ENCODE peak calls at places on chromosomes 1 and 21, in six cellular contexts. One of them, this sample, is unnamed.

GRCh38 chr1:185474440-185475149 is 157.6 kb upstream of the IVNS1ABP start:
- DNase-seq in mammary epithelial cell: no peak
- DNase-seq in mesenchymal stem cell: no peak
- DNase-seq in endodermal cell: no peak
- DNase-seq in HCT116: no peak
- DNase-seq in kidney: no peak
- DNase-seq in this sample: no peak

GRCh38 chr1:167679714-167680113 is 42.1 kb upstream of the MPZL1 start:
- DNase-seq in mammary epithelial cell: no peak
- DNase-seq in mesenchymal stem cell: no peak
- DNase-seq in endodermal cell: no peak
- DNase-seq in HCT116: no peak
- DNase-seq in kidney: no peak
- DNase-seq in this sample: no peak

GRCh38 chr1:92958203-92958970 is 2.9 kb downstream of the DIPK1A start:
- DNase-seq in mammary epithelial cell: no peak
- DNase-seq in mesenchymal stem cell: no peak
- DNase-seq in endodermal cell: no peak
- DNase-seq in HCT116: no peak
- DNase-seq in kidney: no peak
- DNase-seq in this sample: peak

GRCh38 chr1:178133291-178133989 is 39.5 kb downstream of the RASAL2 start:
- DNase-seq in mammary epithelial cell: no peak
- DNase-seq in mesenchymal stem cell: no peak
- DNase-seq in endodermal cell: no peak
- DNase-seq in HCT116: no peak
- DNase-seq in kidney: no peak
- DNase-seq in this sample: no peak

GRCh38 chr1:66676616-66677298 is 75.5 kb upstream of the DYNLT5 start:
- DNase-seq in mammary epithelial cell: peak
- DNase-seq in mesenchymal stem cell: peak
- DNase-seq in endodermal cell: no peak
- DNase-seq in HCT116: no peak
- DNase-seq in kidney: no peak
- DNase-seq in this sample: peak

GRCh38 chr21:43333301-43334062 is 93.4 kb downstream of the SIK1 start:
- DNase-seq in mammary epithelial cell: peak
- DNase-seq in mesenchymal stem cell: peak
- DNase-seq in endodermal cell: peak
- DNase-seq in HCT116: no peak
- DNase-seq in kidney: peak
- DNase-seq in this sample: peak

GRCh38 chr1:181919729-181919991 is 141.9 kb downstream of the ZNF648 start:
- DNase-seq in mammary epithelial cell: no peak
- DNase-seq in mesenchymal stem cell: no peak
- DNase-seq in endodermal cell: no peak
- DNase-seq in HCT116: no peak
- DNase-seq in kidney: no peak
- DNase-seq in this sample: no peak

GRCh38 chr1:199753513-199753912 is 274.0 kb upstream of the NR5A2 start:
- DNase-seq in mammary epithelial cell: no peak
- DNase-seq in mesenchymal stem cell: no peak
- DNase-seq in endodermal cell: no peak
- DNase-seq in HCT116: no peak
- DNase-seq in kidney: no peak
- DNase-seq in this sample: no peak

GRCh38 chr1:115679141-115679611 is 37.4 kb downstream of the VANGL1 start:
- DNase-seq in mammary epithelial cell: peak
- DNase-seq in mesenchymal stem cell: peak
- DNase-seq in endodermal cell: no peak
- DNase-seq in HCT116: no peak
- DNase-seq in kidney: no peak
- DNase-seq in this sample: peak

GRCh38 chr1:248229360-248229908 is 1.8 kb upstream of the OR2M4 start:
- DNase-seq in mammary epithelial cell: no peak
- DNase-seq in mesenchymal stem cell: no peak
- DNase-seq in endodermal cell: no peak
- DNase-seq in HCT116: no peak
- DNase-seq in kidney: no peak
- DNase-seq in this sample: no peak

GRCh38 chr1:115537415-115537814 is 104.4 kb upstream of the VANGL1 start:
- DNase-seq in mammary epithelial cell: no peak
- DNase-seq in mesenchymal stem cell: no peak
- DNase-seq in endodermal cell: no peak
- DNase-seq in HCT116: no peak
- DNase-seq in kidney: no peak
- DNase-seq in this sample: no peak

GRCh38 chr1:163085041-163085903 is 16.1 kb downstream of the RGS4 start:
- DNase-seq in mammary epithelial cell: no peak
- DNase-seq in mesenchymal stem cell: peak
- DNase-seq in endodermal cell: no peak
- DNase-seq in HCT116: no peak
- DNase-seq in kidney: no peak
- DNase-seq in this sample: no peak

GRCh38 chr1:105137543-105138444 is 1388.1 kb downstream of the AMY1C start:
- DNase-seq in mammary epithelial cell: no peak
- DNase-seq in mesenchymal stem cell: peak
- DNase-seq in endodermal cell: peak
- DNase-seq in HCT116: no peak
- DNase-seq in kidney: no peak
- DNase-seq in this sample: peak

GRCh38 chr1:43617011-43617410 is 32.9 kb upstream of the KDM4A start:
- DNase-seq in mammary epithelial cell: no peak
- DNase-seq in mesenchymal stem cell: no peak
- DNase-seq in endodermal cell: no peak
- DNase-seq in HCT116: no peak
- DNase-seq in kidney: peak
- DNase-seq in this sample: no peak

GRCh38 chr1:176384841-176385240 is 78.1 kb upstream of the PAPPA2 start:
- DNase-seq in mammary epithelial cell: no peak
- DNase-seq in mesenchymal stem cell: no peak
- DNase-seq in endodermal cell: no peak
- DNase-seq in HCT116: no peak
- DNase-seq in kidney: no peak
- DNase-seq in this sample: no peak

GRCh38 chr1:229271448-229272120 is 673 bp downstream of the RAB4A start:
- DNase-seq in mammary epithelial cell: no peak
- DNase-seq in mesenchymal stem cell: peak
- DNase-seq in endodermal cell: no peak
- DNase-seq in HCT116: no peak
- DNase-seq in kidney: no peak
- DNase-seq in this sample: peak

DNA sequence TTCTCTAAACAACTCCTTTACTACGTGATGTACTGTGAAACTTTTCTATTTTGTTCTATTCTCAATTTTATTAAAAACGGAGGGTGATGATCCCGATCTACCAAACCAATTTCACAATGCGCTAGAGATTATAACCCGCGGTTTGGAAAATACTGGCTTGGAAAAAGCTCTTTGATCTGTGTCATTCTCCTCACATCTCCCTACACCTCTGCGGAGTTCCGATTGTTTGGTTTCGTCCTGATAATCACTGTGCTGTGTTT is 557 bp upstream of the ABCD3 start:
- DNase-seq in mammary epithelial cell: no peak
- DNase-seq in mesenchymal stem cell: no peak
- DNase-seq in endodermal cell: no peak
- DNase-seq in HCT116: no peak
- DNase-seq in kidney: no peak
- DNase-seq in this sample: no peak
- H3K9ac ChIP-seq in mammary epithelial cell: peak
- H3K9ac ChIP-seq in mesenchymal stem cell: peak
- H3K9ac ChIP-seq in endodermal cell: peak
- H3K9ac ChIP-seq in HCT116: peak
- H3K9ac ChIP-seq in kidney: peak
- H3K9ac ChIP-seq in this sample: peak

GRCh38 chr1:35680271-35680670 is 38.4 kb downstream of the C1orf216 start:
- DNase-seq in mammary epithelial cell: no peak
- DNase-seq in mesenchymal stem cell: no peak
- DNase-seq in endodermal cell: no peak
- DNase-seq in HCT116: no peak
- DNase-seq in kidney: no peak
- DNase-seq in this sample: no peak

GRCh38 chr1:35674111-35674510 is 32.8 kb upstream of the PSMB2 start:
- DNase-seq in mammary epithelial cell: no peak
- DNase-seq in mesenchymal stem cell: no peak
- DNase-seq in endodermal cell: no peak
- DNase-seq in HCT116: no peak
- DNase-seq in kidney: no peak
- DNase-seq in this sample: no peak

DNA sequence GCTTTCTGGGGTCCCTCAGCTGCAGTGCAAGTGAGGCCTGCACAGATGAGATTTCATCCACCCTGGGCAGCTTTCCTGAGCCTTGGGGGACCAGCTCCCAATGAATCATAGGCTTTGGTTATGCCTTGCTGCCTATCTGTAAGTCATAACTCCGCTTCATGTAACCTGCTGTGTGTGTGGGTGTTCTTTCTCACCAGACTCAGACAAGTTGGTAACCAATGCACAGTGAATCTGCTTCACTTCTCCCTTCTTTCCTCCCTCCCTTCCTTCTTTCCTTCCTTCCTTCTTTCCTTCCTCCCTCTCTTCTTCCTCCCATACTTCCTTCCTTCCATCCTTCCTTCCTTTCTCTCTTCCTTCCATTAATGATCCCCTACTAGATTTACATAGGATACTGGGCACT is 34.4 kb upstream of the PSMB2 start:
- DNase-seq in mammary epithelial cell: no peak
- DNase-seq in mesenchymal stem cell: no peak
- DNase-seq in endodermal cell: no peak
- DNase-seq in HCT116: no peak
- DNase-seq in kidney: no peak
- DNase-seq in this sample: no peak
- H3K9ac ChIP-seq in mammary epithelial cell: no peak
- H3K9ac ChIP-seq in mesenchymal stem cell: no peak
- H3K9ac ChIP-seq in endodermal cell: no peak
- H3K9ac ChIP-seq in HCT116: no peak
- H3K9ac ChIP-seq in kidney: no peak
- H3K9ac ChIP-seq in this sample: no peak

GRCh38 chr1:12125422-12126355 is 41.1 kb upstream of the TNFRSF1B start:
- DNase-seq in mammary epithelial cell: no peak
- DNase-seq in mesenchymal stem cell: no peak
- DNase-seq in endodermal cell: peak
- DNase-seq in HCT116: no peak
- DNase-seq in kidney: peak
- DNase-seq in this sample: no peak
- H3K9ac ChIP-seq in mammary epithelial cell: no peak
- H3K9ac ChIP-seq in mesenchymal stem cell: peak
- H3K9ac ChIP-seq in endodermal cell: no peak
- H3K9ac ChIP-seq in HCT116: no peak
- H3K9ac ChIP-seq in kidney: no peak
- H3K9ac ChIP-seq in this sample: no peak

DNA sequence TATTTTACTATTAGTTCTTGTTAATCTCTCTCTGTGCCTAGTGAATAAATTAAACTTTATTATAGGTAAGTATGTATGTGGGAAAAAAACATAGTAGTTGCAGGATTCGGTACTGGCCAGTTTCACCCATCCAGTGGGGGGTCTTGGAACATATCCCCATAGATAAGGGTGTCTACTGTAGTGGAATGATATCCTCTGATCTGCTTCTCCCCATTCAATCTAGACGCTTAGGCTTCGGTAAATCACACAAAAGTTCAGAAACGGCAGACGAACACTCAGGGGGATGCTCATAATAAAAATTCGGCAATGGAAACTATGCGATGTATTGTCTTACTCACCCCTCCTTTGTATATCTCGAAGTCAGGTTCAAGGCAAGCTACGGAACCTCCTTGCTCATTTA is 232.9 kb upstream of the COA6 start:
- DNase-seq in mammary epithelial cell: no peak
- DNase-seq in mesenchymal stem cell: no peak
- DNase-seq in endodermal cell: no peak
- DNase-seq in HCT116: no peak
- DNase-seq in kidney: no peak
- DNase-seq in this sample: peak
- H3K9ac ChIP-seq in mammary epithelial cell: peak
- H3K9ac ChIP-seq in mesenchymal stem cell: no peak
- H3K9ac ChIP-seq in endodermal cell: no peak
- H3K9ac ChIP-seq in HCT116: no peak
- H3K9ac ChIP-seq in kidney: no peak
- H3K9ac ChIP-seq in this sample: no peak

GRCh38 chr1:201535046-201535777 is 3.7 kb upstream of the NAV1 start:
- DNase-seq in mammary epithelial cell: peak
- DNase-seq in mesenchymal stem cell: peak
- DNase-seq in endodermal cell: no peak
- DNase-seq in HCT116: peak
- DNase-seq in kidney: no peak
- DNase-seq in this sample: no peak
- H3K9ac ChIP-seq in mammary epithelial cell: no peak
- H3K9ac ChIP-seq in mesenchymal stem cell: peak
- H3K9ac ChIP-seq in endodermal cell: no peak
- H3K9ac ChIP-seq in HCT116: peak
- H3K9ac ChIP-seq in kidney: no peak
- H3K9ac ChIP-seq in this sample: no peak

DNA sequence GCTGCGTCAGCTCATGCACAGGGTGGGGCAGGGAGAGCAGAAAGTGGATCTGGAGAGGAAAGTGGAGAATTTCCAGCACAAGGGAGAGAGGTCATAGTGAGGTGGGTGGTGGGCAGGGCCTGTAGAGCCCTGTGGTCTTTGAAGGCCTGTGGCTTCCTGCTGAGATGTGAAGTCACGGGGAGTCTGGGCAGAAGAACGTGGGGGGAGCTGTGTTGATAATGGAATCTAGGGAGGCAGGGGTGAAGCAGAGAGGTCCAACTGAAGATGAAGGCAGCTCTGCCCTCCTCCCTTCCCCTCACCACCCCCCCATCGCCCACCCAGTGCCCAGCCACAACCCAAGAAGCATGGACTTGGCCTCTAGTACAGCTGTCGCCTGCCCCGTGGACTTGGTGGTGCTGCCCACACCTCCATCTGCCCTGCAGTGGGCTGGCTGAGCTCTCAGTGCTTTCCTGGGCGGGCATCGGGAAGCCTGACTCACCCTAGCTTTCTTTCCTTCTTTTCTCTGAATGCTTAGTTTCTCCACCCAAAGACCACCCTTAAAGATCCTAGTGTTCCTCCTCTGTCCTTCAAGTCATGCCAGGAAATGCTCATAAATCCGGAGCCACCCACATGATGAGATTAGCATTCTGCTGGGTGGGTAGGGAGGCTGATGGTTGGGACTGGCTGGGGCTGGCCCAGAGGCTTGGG is 186.1 kb downstream of the TRABD2B start:
- DNase-seq in mammary epithelial cell: no peak
- DNase-seq in mesenchymal stem cell: no peak
- DNase-seq in endodermal cell: no peak
- DNase-seq in HCT116: no peak
- DNase-seq in kidney: no peak
- DNase-seq in this sample: no peak
- H3K9ac ChIP-seq in mammary epithelial cell: no peak
- H3K9ac ChIP-seq in mesenchymal stem cell: no peak
- H3K9ac ChIP-seq in endodermal cell: no peak
- H3K9ac ChIP-seq in HCT116: no peak
- H3K9ac ChIP-seq in kidney: no peak
- H3K9ac ChIP-seq in this sample: no peak

GRCh38 chr1:155178441-155179106 is 4.9 kb downstream of the TRIM46 start:
- DNase-seq in mammary epithelial cell: no peak
- DNase-seq in mesenchymal stem cell: no peak
- DNase-seq in endodermal cell: peak
- DNase-seq in HCT116: no peak
- DNase-seq in kidney: peak
- DNase-seq in this sample: no peak
- H3K9ac ChIP-seq in mammary epithelial cell: no peak
- H3K9ac ChIP-seq in mesenchymal stem cell: no peak
- H3K9ac ChIP-seq in endodermal cell: no peak
- H3K9ac ChIP-seq in HCT116: no peak
- H3K9ac ChIP-seq in kidney: no peak
- H3K9ac ChIP-seq in this sample: no peak

GRCh38 chr1:54800041-54800898 is 853 bp downstream of the TTC22 start:
- DNase-seq in mammary epithelial cell: no peak
- DNase-seq in mesenchymal stem cell: no peak
- DNase-seq in endodermal cell: peak
- DNase-seq in HCT116: no peak
- DNase-seq in kidney: no peak
- DNase-seq in this sample: no peak
- H3K9ac ChIP-seq in mammary epithelial cell: no peak
- H3K9ac ChIP-seq in mesenchymal stem cell: no peak
- H3K9ac ChIP-seq in endodermal cell: no peak
- H3K9ac ChIP-seq in HCT116: no peak
- H3K9ac ChIP-seq in kidney: no peak
- H3K9ac ChIP-seq in this sample: peak

This sample was measured in trophoblast cell.